ENCODE peak calls at places on chromosomes 7 and 10, in four cellular contexts. V, N, Z and E are unnamed samples.

GRCh38 chr10:1594372-1595241 is 142.7 kb downstream of the ADARB2 start:
- DNase-seq in N (no peak), Z (no peak), V (no peak), E (no peak)

GRCh38 chr10:102493771-102494170 is 8.7 kb downstream of the ACTR1A start:
- DNase-seq in Z (no peak), V (no peak), N (no peak), E (no peak)

GRCh38 chr7:134514663-134515062 is 12.7 kb upstream of the AKR1B10 start:
- DNase-seq in Z (peak), V (no peak), N (peak), E (peak)

GRCh38 chr7:159128767-159129166 is 15.9 kb downstream of the VIPR2 start:
- DNase-seq in V (no peak), Z (no peak), N (no peak), E (no peak)

GRCh38 chr7:47586925-47587324 is 5.0 kb upstream of the TNS3 start:
- DNase-seq in Z (no peak), N (no peak), V (no peak), E (no peak)

GRCh38 chr7:71824356-71824755 is 587.8 kb downstream of the CALN1 start:
- DNase-seq in Z (no peak), V (no peak), N (no peak), E (no peak)

GRCh38 chr10:4068255-4069028 is 283.4 kb upstream of the KLF6 start:
- DNase-seq in Z (no peak), N (no peak), V (no peak), E (no peak)

GRCh38 chr7:35753761-35754603 is 46.9 kb upstream of the SEPTIN7 start:
- DNase-seq in Z (peak), V (no peak), N (no peak), E (no peak)

GRCh38 chr7:67006966-67007365 is 10.3 kb downstream of the TYW1 start:
- DNase-seq in V (no peak), N (no peak), Z (no peak), E (no peak)

GRCh38 chr10:27611209-27611608 is 107.1 kb downstream of the RAB18 start:
- DNase-seq in Z (no peak), V (no peak), N (no peak), E (no peak)

GRCh38 chr7:15046851-15047250 is 144.3 kb upstream of the DGKB start:
- DNase-seq in N (no peak), V (no peak), Z (no peak), E (no peak)

GRCh38 chr7:91226411-91226810 is 37.8 kb upstream of the FZD1 start:
- DNase-seq in Z (no peak), N (no peak), V (no peak), E (no peak)

GRCh38 chr10:127243490-127244272 is 47.3 kb upstream of the INSYN2A start:
- DNase-seq in V (peak), Z (peak), N (peak), E (no peak)

GRCh38 chr7:71925663-71926062 is 486.5 kb downstream of the CALN1 start:
- DNase-seq in V (peak), Z (peak), N (peak), E (no peak)

GRCh38 chr7:102845351-102845750 is 67.4 kb upstream of the LRRC17 start:
- DNase-seq in N (no peak), Z (no peak), V (no peak), E (no peak)

GRCh38 chr10:69797959-69798358 is 3.7 kb upstream of the COL13A1 start:
- DNase-seq in V (no peak), Z (no peak), N (no peak), E (no peak)

GRCh38 chr7:100826546-100827329 is 585 bp downstream of the EPHB4 start:
- DNase-seq in N (no peak), Z (no peak), V (no peak), E (no peak)

GRCh38 chr7:28649189-28649588 is 236.9 kb downstream of the CREB5 start:
- DNase-seq in V (no peak), Z (no peak), N (no peak), E (no peak)

GRCh38 chr7:37031571-37032257 is 307.4 kb upstream of the AOAH start:
- DNase-seq in Z (peak), V (peak), N (no peak), E (no peak)

GRCh38 chr10:43228783-43229207 is 38.1 kb downstream of the RASGEF1A start:
- DNase-seq in V (no peak), Z (no peak), N (no peak), E (no peak)

GRCh38 chr7:1290262-1291039 is 57.8 kb downstream of the UNCX start:
- DNase-seq in Z (no peak), V (no peak), N (no peak), E (no peak)
- TF ChIP-seq NRF1 in Z (no peak), V (no peak), N (no peak), E (no peak)

GRCh38 chr10:70977621-70978020 is 89.3 kb upstream of the PCBD1 start:
- DNase-seq in V (no peak), Z (no peak), N (no peak), E (no peak)

GRCh38 chr10:70973275-70973674 is 84.9 kb upstream of the PCBD1 start:
- DNase-seq in Z (no peak), V (no peak), N (no peak), E (no peak)

GRCh38 chr10:70976063-70976462 is 87.7 kb upstream of the PCBD1 start:
- DNase-seq in V (no peak), N (no peak), Z (no peak), E (no peak)

GRCh38 chr10:70974920-70975319 is 86.6 kb upstream of the PCBD1 start:
- DNase-seq in V (no peak), Z (no peak), N (no peak), E (no peak)

DNA sequence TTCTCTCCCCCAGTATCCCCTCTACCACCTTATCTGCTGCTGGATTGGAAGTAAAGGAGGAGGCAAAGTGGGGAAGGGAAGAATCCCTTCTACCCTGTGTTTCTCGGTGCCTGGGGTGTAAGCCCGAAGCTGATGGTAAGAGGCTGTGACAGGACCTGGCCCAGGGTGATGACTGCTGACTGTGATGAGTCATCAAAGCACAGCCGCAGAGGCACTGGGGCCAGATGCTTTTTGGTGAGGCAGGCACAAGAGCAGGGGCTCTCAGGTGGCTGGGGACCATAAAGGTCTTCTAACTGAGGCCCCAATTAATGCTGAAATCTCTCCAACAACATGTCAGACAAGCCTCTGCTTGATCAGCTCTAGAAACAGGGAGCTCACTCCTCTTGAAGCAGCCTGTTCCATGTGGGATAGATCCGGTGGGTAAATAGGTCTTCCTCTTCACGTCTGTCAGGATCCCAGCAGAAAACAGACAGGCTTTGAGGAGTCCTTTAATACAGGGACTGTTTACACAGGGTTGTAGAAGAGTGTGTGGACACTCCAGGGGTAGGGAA is 86.1 kb upstream of the PCBD1 start:
- DNase-seq in Z (peak), N (peak), V (no peak), E (no peak)
- TF ChIP-seq NRF1 in Z (no peak), N (no peak), V (no peak), E (no peak)

DNA sequence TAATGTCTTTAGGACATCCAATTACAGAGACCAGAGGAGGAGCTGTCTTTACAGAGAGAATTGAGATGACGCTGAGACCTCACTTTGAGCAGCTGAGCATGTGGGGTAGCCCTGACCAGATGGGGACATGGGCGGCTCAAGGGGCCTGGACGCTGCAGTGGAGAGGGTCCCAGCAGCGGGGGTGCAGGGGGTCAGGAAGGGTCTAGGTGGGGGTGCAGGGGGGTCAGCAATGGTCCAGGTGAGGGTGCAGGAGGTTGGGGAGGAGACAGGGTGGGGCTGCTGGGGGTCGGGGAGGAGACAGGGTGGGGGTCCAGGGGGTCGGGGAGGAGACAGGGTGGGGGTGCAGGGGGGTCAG is 43.2 kb upstream of the CFAP46 start:
- DNase-seq in N (no peak), V (no peak), Z (no peak), E (no peak)
- TF ChIP-seq NRF1 in N (no peak), V (no peak), Z (no peak), E (no peak)

DNA sequence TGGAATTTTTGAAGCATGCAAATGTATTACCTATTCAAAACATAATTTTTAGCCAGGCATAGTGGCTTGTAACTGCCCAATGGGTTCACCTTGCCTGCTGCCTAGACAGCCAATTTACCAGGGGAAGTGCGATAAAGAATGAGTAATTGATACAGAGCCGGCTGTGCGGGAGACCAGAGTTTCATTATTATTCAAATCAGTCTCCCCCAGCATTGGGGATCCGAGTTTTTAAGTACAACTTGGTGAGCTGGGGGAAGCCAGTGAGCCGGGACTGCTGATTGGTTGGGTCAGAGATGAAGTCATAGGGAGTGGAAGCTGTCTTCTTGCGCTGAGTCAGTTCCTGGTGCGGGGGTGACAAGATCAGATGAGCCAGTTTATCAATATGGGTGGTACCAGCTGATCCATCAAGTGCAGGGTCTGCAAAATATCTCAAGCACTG is 29.1 kb upstream of the NRBF2 start:
- DNase-seq in N (no peak), V (peak), Z (peak), E (no peak)
- TF ChIP-seq NRF1 in N (no peak), V (no peak), Z (peak), E (no peak)

GRCh38 chr7:327305-327931 is 37.4 kb downstream of the FOXL3 start:
- DNase-seq in N (no peak), V (no peak), Z (no peak), E (no peak)

GRCh38 chr7:326845-327304 is 36.9 kb downstream of the FOXL3 start:
- DNase-seq in N (no peak), Z (no peak), V (no peak), E (no peak)

GRCh38 chr7:325051-325798 is 35.3 kb downstream of the FOXL3 start:
- DNase-seq in V (no peak), Z (no peak), N (no peak), E (no peak)

GRCh38 chr7:325811-326210 is 35.8 kb downstream of the FOXL3 start:
- DNase-seq in N (no peak), V (no peak), Z (no peak), E (no peak)

DNA sequence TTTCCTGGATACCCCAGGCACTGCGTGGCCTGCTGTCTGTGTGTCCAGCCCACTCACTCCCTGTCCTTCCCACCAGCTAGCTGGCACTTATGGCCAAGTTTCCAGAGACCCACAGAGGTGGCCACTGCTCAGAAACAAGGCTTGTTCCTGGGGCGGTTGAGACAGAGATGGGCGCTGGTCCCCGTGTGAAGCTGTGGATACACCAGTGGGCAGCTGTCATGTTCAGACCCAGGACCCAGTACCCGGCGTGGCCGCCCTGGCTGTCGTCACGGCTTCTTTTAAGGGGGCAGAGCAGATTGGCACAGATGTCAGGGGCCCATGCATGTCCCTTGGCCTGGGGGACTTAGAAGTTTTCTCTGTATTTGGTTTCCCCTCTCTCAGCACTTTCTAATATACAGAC is 36.3 kb downstream of the FOXL3 start:
- DNase-seq in Z (no peak), N (no peak), V (no peak), E (no peak)
- TF ChIP-seq NRF1 in Z (no peak), N (no peak), V (no peak), E (no peak)

GRCh38 chr10:80769700-80770160 is 232.0 kb downstream of the SH2D4B start:
- DNase-seq in Z (peak), N (no peak), V (no peak), E (no peak)

GRCh38 chr10:80767940-80768339 is 230.2 kb downstream of the SH2D4B start:
- DNase-seq in V (no peak), Z (peak), N (no peak), E (no peak)

GRCh38 chr10:80772596-80772995 is 234.9 kb downstream of the SH2D4B start:
- DNase-seq in V (no peak), Z (no peak), N (no peak), E (no peak)

GRCh38 chr10:80771902-80772555 is 234.3 kb downstream of the SH2D4B start:
- DNase-seq in N (no peak), Z (peak), V (no peak), E (no peak)
- TF ChIP-seq NRF1 in N (no peak), Z (no peak), V (no peak), E (no peak)